ENCODE peak calls at places on chromosomes 3 and 15, in eight cellular contexts. One of them, this sample, is unnamed.

GRCh38 chr15:74635228-74635627 is 19.6 kb downstream of the CLK3 start:
- DNase-seq in glutamatergic neuron: peak; percentile 75
- DNase-seq in HCT116: no peak
- DNase-seq in neural crest cell: peak; percentile 65
- DNase-seq in CD4-positive, alpha-beta T cell: peak; percentile 69
- DNase-seq in H9: peak; percentile 73
- DNase-seq in breast epithelium: no peak
- DNase-seq in HFF-Myc: no peak
- DNase-seq in this sample: peak; percentile 60

GRCh38 chr3:160134964-160135363 is 90.3 kb upstream of the C3orf80 start:
- DNase-seq in glutamatergic neuron: no peak
- DNase-seq in HCT116: no peak
- DNase-seq in neural crest cell: no peak
- DNase-seq in CD4-positive, alpha-beta T cell: no peak
- DNase-seq in H9: no peak
- DNase-seq in breast epithelium: no peak
- DNase-seq in HFF-Myc: no peak
- DNase-seq in this sample: no peak

GRCh38 chr15:45678459-45679178 is 43.8 kb downstream of the SQOR start:
- DNase-seq in glutamatergic neuron: no peak
- DNase-seq in HCT116: no peak
- DNase-seq in neural crest cell: no peak
- DNase-seq in CD4-positive, alpha-beta T cell: no peak
- DNase-seq in H9: no peak
- DNase-seq in breast epithelium: no peak
- DNase-seq in HFF-Myc: no peak
- DNase-seq in this sample: no peak

GRCh38 chr15:62779041-62779810 is 263.3 kb upstream of the TPM1 start:
- DNase-seq in glutamatergic neuron: no peak
- DNase-seq in HCT116: no peak
- DNase-seq in neural crest cell: no peak
- DNase-seq in CD4-positive, alpha-beta T cell: no peak
- DNase-seq in H9: no peak
- DNase-seq in breast epithelium: peak; percentile 41
- DNase-seq in HFF-Myc: no peak
- DNase-seq in this sample: no peak

GRCh38 chr15:68704496-68705021 is 116.1 kb downstream of the ANP32A start:
- DNase-seq in glutamatergic neuron: no peak
- DNase-seq in HCT116: no peak
- DNase-seq in neural crest cell: no peak
- DNase-seq in CD4-positive, alpha-beta T cell: no peak
- DNase-seq in H9: no peak
- DNase-seq in breast epithelium: no peak
- DNase-seq in HFF-Myc: no peak
- DNase-seq in this sample: no peak

GRCh38 chr3:71168043-71168720 is 415.3 kb downstream of the FOXP1 start:
- DNase-seq in glutamatergic neuron: no peak
- DNase-seq in HCT116: no peak
- DNase-seq in neural crest cell: no peak
- DNase-seq in CD4-positive, alpha-beta T cell: no peak
- DNase-seq in H9: no peak
- DNase-seq in breast epithelium: no peak
- DNase-seq in HFF-Myc: no peak
- DNase-seq in this sample: no peak

GRCh38 chr3:43259626-43260025 is 26.7 kb upstream of the SNRK start:
- DNase-seq in glutamatergic neuron: no peak
- DNase-seq in HCT116: no peak
- DNase-seq in neural crest cell: no peak
- DNase-seq in CD4-positive, alpha-beta T cell: no peak
- DNase-seq in H9: no peak
- DNase-seq in breast epithelium: no peak
- DNase-seq in HFF-Myc: no peak
- DNase-seq in this sample: no peak

GRCh38 chr3:66803706-66804496 is 194.2 kb upstream of the KBTBD8 start:
- DNase-seq in glutamatergic neuron: no peak
- DNase-seq in HCT116: no peak
- DNase-seq in neural crest cell: no peak
- DNase-seq in CD4-positive, alpha-beta T cell: no peak
- DNase-seq in H9: no peak
- DNase-seq in breast epithelium: no peak
- DNase-seq in HFF-Myc: no peak
- DNase-seq in this sample: no peak

GRCh38 chr3:122936335-122936734 is 91.2 kb downstream of the SEMA5B start:
- DNase-seq in glutamatergic neuron: no peak
- DNase-seq in HCT116: no peak
- DNase-seq in neural crest cell: no peak
- DNase-seq in CD4-positive, alpha-beta T cell: no peak
- DNase-seq in H9: no peak
- DNase-seq in breast epithelium: no peak
- DNase-seq in HFF-Myc: no peak
- DNase-seq in this sample: no peak

GRCh38 chr3:22360977-22361376 is 610.0 kb upstream of the ZNF385D start:
- DNase-seq in glutamatergic neuron: no peak
- DNase-seq in HCT116: no peak
- DNase-seq in neural crest cell: no peak
- DNase-seq in CD4-positive, alpha-beta T cell: no peak
- DNase-seq in H9: no peak
- DNase-seq in breast epithelium: no peak
- DNase-seq in HFF-Myc: no peak
- DNase-seq in this sample: no peak

GRCh38 chr3:26376131-26376530 is 246.4 kb upstream of the LRRC3B start:
- DNase-seq in glutamatergic neuron: no peak
- DNase-seq in HCT116: no peak
- DNase-seq in neural crest cell: no peak
- DNase-seq in CD4-positive, alpha-beta T cell: no peak
- DNase-seq in H9: no peak
- DNase-seq in breast epithelium: no peak
- DNase-seq in HFF-Myc: no peak
- DNase-seq in this sample: no peak

GRCh38 chr3:100030346-100030745 is 84.0 kb downstream of the FILIP1L start:
- DNase-seq in glutamatergic neuron: no peak
- DNase-seq in HCT116: no peak
- DNase-seq in neural crest cell: no peak
- DNase-seq in CD4-positive, alpha-beta T cell: no peak
- DNase-seq in H9: no peak
- DNase-seq in breast epithelium: no peak
- DNase-seq in HFF-Myc: no peak
- DNase-seq in this sample: no peak

GRCh38 chr3:158808697-158809096 is 6.8 kb downstream of the MFSD1 start:
- DNase-seq in glutamatergic neuron: no peak
- DNase-seq in HCT116: no peak
- DNase-seq in neural crest cell: no peak
- DNase-seq in CD4-positive, alpha-beta T cell: no peak
- DNase-seq in H9: no peak
- DNase-seq in breast epithelium: no peak
- DNase-seq in HFF-Myc: peak; percentile 36
- DNase-seq in this sample: no peak

GRCh38 chr15:39400821-39401550 is 179.9 kb upstream of the THBS1 start:
- DNase-seq in glutamatergic neuron: no peak
- DNase-seq in HCT116: no peak
- DNase-seq in neural crest cell: no peak
- DNase-seq in CD4-positive, alpha-beta T cell: no peak
- DNase-seq in H9: no peak
- DNase-seq in breast epithelium: no peak
- DNase-seq in HFF-Myc: no peak
- DNase-seq in this sample: no peak

GRCh38 chr3:42185044-42185443 is 80.9 kb downstream of the CCK start:
- DNase-seq in glutamatergic neuron: no peak
- DNase-seq in HCT116: no peak
- DNase-seq in neural crest cell: no peak
- DNase-seq in CD4-positive, alpha-beta T cell: no peak
- DNase-seq in H9: no peak
- DNase-seq in breast epithelium: no peak
- DNase-seq in HFF-Myc: no peak
- DNase-seq in this sample: no peak

GRCh38 chr3:166510382-166510781 is 673.2 kb upstream of the BCHE start:
- DNase-seq in glutamatergic neuron: no peak
- DNase-seq in HCT116: no peak
- DNase-seq in neural crest cell: no peak
- DNase-seq in CD4-positive, alpha-beta T cell: no peak
- DNase-seq in H9: peak; percentile 75
- DNase-seq in breast epithelium: no peak
- DNase-seq in HFF-Myc: no peak
- DNase-seq in this sample: no peak
- TF ChIP-seq CTCF in glutamatergic neuron: no peak
- TF ChIP-seq CTCF in HCT116: no peak
- TF ChIP-seq CTCF in neural crest cell: no peak
- TF ChIP-seq CTCF in CD4-positive, alpha-beta T cell: no peak
- TF ChIP-seq CTCF in H9: no peak
- TF ChIP-seq CTCF in breast epithelium: no peak
- TF ChIP-seq CTCF in HFF-Myc: no peak
- TF ChIP-seq CTCF in this sample: no peak

GRCh38 chr3:138438896-138439295 is 4.5 kb downstream of the ESYT3 start:
- DNase-seq in glutamatergic neuron: no peak
- DNase-seq in HCT116: no peak
- DNase-seq in neural crest cell: no peak
- DNase-seq in CD4-positive, alpha-beta T cell: no peak
- DNase-seq in H9: peak; percentile 22
- DNase-seq in breast epithelium: no peak
- DNase-seq in HFF-Myc: no peak
- DNase-seq in this sample: no peak

GRCh38 chr3:138434875-138435772 is 708 bp downstream of the ESYT3 start:
- DNase-seq in glutamatergic neuron: peak; percentile 31
- DNase-seq in HCT116: no peak
- DNase-seq in neural crest cell: no peak
- DNase-seq in CD4-positive, alpha-beta T cell: no peak
- DNase-seq in H9: peak; percentile 47
- DNase-seq in breast epithelium: no peak
- DNase-seq in HFF-Myc: no peak
- DNase-seq in this sample: no peak

GRCh38 chr3:138439646-138440045 is 5.2 kb downstream of the ESYT3 start:
- DNase-seq in glutamatergic neuron: no peak
- DNase-seq in HCT116: no peak
- DNase-seq in neural crest cell: no peak
- DNase-seq in CD4-positive, alpha-beta T cell: no peak
- DNase-seq in H9: no peak
- DNase-seq in breast epithelium: no peak
- DNase-seq in HFF-Myc: no peak
- DNase-seq in this sample: no peak

GRCh38 chr3:138435840-138436239 is 1.4 kb downstream of the ESYT3 start:
- DNase-seq in glutamatergic neuron: no peak
- DNase-seq in HCT116: no peak
- DNase-seq in neural crest cell: no peak
- DNase-seq in CD4-positive, alpha-beta T cell: no peak
- DNase-seq in H9: no peak
- DNase-seq in breast epithelium: no peak
- DNase-seq in HFF-Myc: no peak
- DNase-seq in this sample: no peak

GRCh38 chr3:138437281-138437680 is 2.9 kb downstream of the ESYT3 start:
- DNase-seq in glutamatergic neuron: no peak
- DNase-seq in HCT116: no peak
- DNase-seq in neural crest cell: no peak
- DNase-seq in CD4-positive, alpha-beta T cell: no peak
- DNase-seq in H9: peak; percentile 32
- DNase-seq in breast epithelium: no peak
- DNase-seq in HFF-Myc: no peak
- DNase-seq in this sample: no peak
- TF ChIP-seq CTCF in glutamatergic neuron: no peak
- TF ChIP-seq CTCF in HCT116: no peak
- TF ChIP-seq CTCF in neural crest cell: no peak
- TF ChIP-seq CTCF in CD4-positive, alpha-beta T cell: no peak
- TF ChIP-seq CTCF in H9: peak; percentile 23
- TF ChIP-seq CTCF in breast epithelium: no peak
- TF ChIP-seq CTCF in HFF-Myc: no peak
- TF ChIP-seq CTCF in this sample: no peak

GRCh38 chr3:170180107-170180951 is 1.2 kb downstream of the PHC3 start:
- DNase-seq in glutamatergic neuron: no peak
- DNase-seq in HCT116: no peak
- DNase-seq in neural crest cell: no peak
- DNase-seq in CD4-positive, alpha-beta T cell: no peak
- DNase-seq in H9: no peak
- DNase-seq in breast epithelium: no peak
- DNase-seq in HFF-Myc: no peak
- DNase-seq in this sample: no peak

GRCh38 chr3:170179444-170179843 is 2.1 kb downstream of the PHC3 start:
- DNase-seq in glutamatergic neuron: no peak
- DNase-seq in HCT116: no peak
- DNase-seq in neural crest cell: no peak
- DNase-seq in CD4-positive, alpha-beta T cell: no peak
- DNase-seq in H9: no peak
- DNase-seq in breast epithelium: no peak
- DNase-seq in HFF-Myc: no peak
- DNase-seq in this sample: no peak

GRCh38 chr3:170178631-170179030 is 2.9 kb downstream of the PHC3 start:
- DNase-seq in glutamatergic neuron: no peak
- DNase-seq in HCT116: no peak
- DNase-seq in neural crest cell: no peak
- DNase-seq in CD4-positive, alpha-beta T cell: peak; percentile 52
- DNase-seq in H9: no peak
- DNase-seq in breast epithelium: no peak
- DNase-seq in HFF-Myc: no peak
- DNase-seq in this sample: peak; percentile 30

DNA sequence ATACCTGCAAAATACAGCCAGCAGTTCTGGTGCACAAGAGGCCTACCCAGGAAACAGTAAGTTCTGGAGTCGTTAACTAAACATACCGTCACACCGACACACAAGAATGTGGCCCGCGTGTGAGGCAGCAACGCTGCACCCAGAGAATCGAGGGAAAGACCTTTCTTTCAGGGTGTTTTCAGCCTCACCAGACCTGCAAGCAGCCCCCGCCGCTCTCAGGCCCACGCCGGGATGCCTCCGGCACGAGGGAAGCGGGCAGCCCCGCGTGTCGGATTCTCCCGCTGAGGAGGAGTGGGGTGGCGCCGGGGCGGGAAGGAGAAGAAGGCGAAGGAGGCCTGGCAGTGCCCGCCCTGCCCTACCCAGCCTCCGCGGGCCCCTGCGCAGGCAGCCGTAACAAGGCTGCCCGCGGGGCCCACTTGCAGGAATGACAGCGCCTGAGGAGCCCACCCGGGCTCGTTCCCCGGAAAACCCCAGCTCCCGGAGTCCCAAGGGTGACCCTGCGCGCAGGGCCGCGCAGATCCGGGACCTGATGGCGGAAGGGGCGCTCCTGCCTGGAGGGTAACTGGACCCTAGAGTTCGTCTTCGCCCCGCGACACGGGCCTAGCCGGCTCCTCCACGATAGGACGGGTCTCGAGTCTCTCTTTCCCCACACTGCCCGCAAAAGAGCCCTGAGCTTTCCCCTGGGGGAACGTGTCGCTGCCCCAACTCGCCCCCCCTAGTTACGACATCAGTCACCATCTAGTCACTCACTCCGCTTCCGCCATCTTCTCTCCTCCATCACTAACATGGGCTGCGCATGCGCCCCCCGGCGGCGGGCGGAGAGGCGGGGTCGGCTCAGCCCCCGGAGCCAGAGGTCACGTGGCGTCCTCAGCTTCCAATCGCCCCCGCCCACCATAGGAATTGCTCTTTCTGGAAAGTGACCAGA is at the start of gene PHC3:
- DNase-seq in glutamatergic neuron: peak; percentile 95
- DNase-seq in HCT116: peak; percentile 75
- DNase-seq in neural crest cell: peak; percentile 86
- DNase-seq in CD4-positive, alpha-beta T cell: peak; percentile 91
- DNase-seq in H9: peak; percentile 94
- DNase-seq in breast epithelium: peak; percentile 89
- DNase-seq in HFF-Myc: peak; percentile 60
- DNase-seq in this sample: peak; percentile 87
- TF ChIP-seq CTCF in glutamatergic neuron: peak; percentile 45
- TF ChIP-seq CTCF in HCT116: no peak
- TF ChIP-seq CTCF in neural crest cell: no peak
- TF ChIP-seq CTCF in CD4-positive, alpha-beta T cell: no peak
- TF ChIP-seq CTCF in H9: no peak
- TF ChIP-seq CTCF in breast epithelium: peak; percentile 27
- TF ChIP-seq CTCF in HFF-Myc: no peak
- TF ChIP-seq CTCF in this sample: no peak

GRCh38 chr3:142152349-142152748 is 3.0 kb upstream of the TFDP2 start:
- DNase-seq in glutamatergic neuron: peak; percentile 25
- DNase-seq in HCT116: no peak
- DNase-seq in neural crest cell: no peak
- DNase-seq in CD4-positive, alpha-beta T cell: no peak
- DNase-seq in H9: peak; percentile 39
- DNase-seq in breast epithelium: no peak
- DNase-seq in HFF-Myc: no peak
- DNase-seq in this sample: no peak
- TF ChIP-seq CTCF in glutamatergic neuron: peak; percentile 7
- TF ChIP-seq CTCF in HCT116: peak; percentile 46
- TF ChIP-seq CTCF in neural crest cell: peak; percentile 41
- TF ChIP-seq CTCF in CD4-positive, alpha-beta T cell: peak; percentile 17
- TF ChIP-seq CTCF in H9: peak; percentile 59
- TF ChIP-seq CTCF in breast epithelium: no peak
- TF ChIP-seq CTCF in HFF-Myc: no peak
- TF ChIP-seq CTCF in this sample: no peak

This sample was measured in natural killer cell.